ENCODE peak calls at places on chromosome 13, in nine cellular contexts. One of them, this sample, is unnamed.
A peak's percentile ranks its signal among the peaks of the same experiment; 100 is the strongest.

GRCh38 chr13:26019881-26020535 is 31.8 kb downstream of the SHISA2 start:
- DNase-seq in astrocyte of the hippocampus: peak; percentile 70
- DNase-seq in activated CD4-positive, alpha-beta T cell treated with anti-CD3 and anti-CD28 coated beads, Interleukin-2, amount 50 U/mL, for 24 hours: no peak
- DNase-seq in stimulated activated CD4-positive, alpha-beta T cell treated with anti-CD3 and anti-CD28 coated beads, Interleukin-1b, Interleukin-23, amount 100 ng/mL, for 24 hours: no peak
- DNase-seq in cerebellar nuclear complex: no peak
- DNase-seq in mesothelial cell of epicardium: no peak
- DNase-seq in hepatic stellate cell: no peak
- DNase-seq in heart left ventricle: no peak
- DNase-seq in stimulated activated CD8-positive, alpha-beta memory T cell treated with anti-CD3 and anti-CD28 coated beads, Interleukin-15, amount 100 ng/mL, for 24 hours: no peak
- DNase-seq in this sample: peak; percentile 32

GRCh38 chr13:31725841-31726240 is 13.5 kb upstream of the RXFP2 start:
- DNase-seq in astrocyte of the hippocampus: peak; percentile 50
- DNase-seq in activated CD4-positive, alpha-beta T cell treated with anti-CD3 and anti-CD28 coated beads, Interleukin-2, amount 50 U/mL, for 24 hours: no peak
- DNase-seq in stimulated activated CD4-positive, alpha-beta T cell treated with anti-CD3 and anti-CD28 coated beads, Interleukin-1b, Interleukin-23, amount 100 ng/mL, for 24 hours: no peak
- DNase-seq in cerebellar nuclear complex: no peak
- DNase-seq in mesothelial cell of epicardium: no peak
- DNase-seq in hepatic stellate cell: no peak
- DNase-seq in heart left ventricle: no peak
- DNase-seq in stimulated activated CD8-positive, alpha-beta memory T cell treated with anti-CD3 and anti-CD28 coated beads, Interleukin-15, amount 100 ng/mL, for 24 hours: no peak
- DNase-seq in this sample: no peak

GRCh38 chr13:20074956-20075355 is 85.9 kb downstream of the GJA3 start:
- DNase-seq in astrocyte of the hippocampus: no peak
- DNase-seq in activated CD4-positive, alpha-beta T cell treated with anti-CD3 and anti-CD28 coated beads, Interleukin-2, amount 50 U/mL, for 24 hours: no peak
- DNase-seq in stimulated activated CD4-positive, alpha-beta T cell treated with anti-CD3 and anti-CD28 coated beads, Interleukin-1b, Interleukin-23, amount 100 ng/mL, for 24 hours: no peak
- DNase-seq in cerebellar nuclear complex: no peak
- DNase-seq in mesothelial cell of epicardium: no peak
- DNase-seq in hepatic stellate cell: no peak
- DNase-seq in heart left ventricle: no peak
- DNase-seq in stimulated activated CD8-positive, alpha-beta memory T cell treated with anti-CD3 and anti-CD28 coated beads, Interleukin-15, amount 100 ng/mL, for 24 hours: no peak
- DNase-seq in this sample: no peak

GRCh38 chr13:30110301-30111070 is 196.9 kb downstream of the KATNAL1 start:
- DNase-seq in astrocyte of the hippocampus: no peak
- DNase-seq in activated CD4-positive, alpha-beta T cell treated with anti-CD3 and anti-CD28 coated beads, Interleukin-2, amount 50 U/mL, for 24 hours: no peak
- DNase-seq in stimulated activated CD4-positive, alpha-beta T cell treated with anti-CD3 and anti-CD28 coated beads, Interleukin-1b, Interleukin-23, amount 100 ng/mL, for 24 hours: no peak
- DNase-seq in cerebellar nuclear complex: no peak
- DNase-seq in mesothelial cell of epicardium: no peak
- DNase-seq in hepatic stellate cell: no peak
- DNase-seq in heart left ventricle: no peak
- DNase-seq in stimulated activated CD8-positive, alpha-beta memory T cell treated with anti-CD3 and anti-CD28 coated beads, Interleukin-15, amount 100 ng/mL, for 24 hours: no peak
- DNase-seq in this sample: no peak

GRCh38 chr13:75437582-75438318 is 44.2 kb downstream of the TBC1D4 start:
- DNase-seq in astrocyte of the hippocampus: peak; percentile 39
- DNase-seq in activated CD4-positive, alpha-beta T cell treated with anti-CD3 and anti-CD28 coated beads, Interleukin-2, amount 50 U/mL, for 24 hours: no peak
- DNase-seq in stimulated activated CD4-positive, alpha-beta T cell treated with anti-CD3 and anti-CD28 coated beads, Interleukin-1b, Interleukin-23, amount 100 ng/mL, for 24 hours: no peak
- DNase-seq in cerebellar nuclear complex: no peak
- DNase-seq in mesothelial cell of epicardium: no peak
- DNase-seq in hepatic stellate cell: no peak
- DNase-seq in heart left ventricle: no peak
- DNase-seq in stimulated activated CD8-positive, alpha-beta memory T cell treated with anti-CD3 and anti-CD28 coated beads, Interleukin-15, amount 100 ng/mL, for 24 hours: no peak
- DNase-seq in this sample: no peak

GRCh38 chr13:27201661-27202060 is 30.1 kb upstream of the USP12 start:
- DNase-seq in astrocyte of the hippocampus: peak; percentile 40
- DNase-seq in activated CD4-positive, alpha-beta T cell treated with anti-CD3 and anti-CD28 coated beads, Interleukin-2, amount 50 U/mL, for 24 hours: no peak
- DNase-seq in stimulated activated CD4-positive, alpha-beta T cell treated with anti-CD3 and anti-CD28 coated beads, Interleukin-1b, Interleukin-23, amount 100 ng/mL, for 24 hours: no peak
- DNase-seq in cerebellar nuclear complex: no peak
- DNase-seq in mesothelial cell of epicardium: no peak
- DNase-seq in hepatic stellate cell: no peak
- DNase-seq in heart left ventricle: no peak
- DNase-seq in stimulated activated CD8-positive, alpha-beta memory T cell treated with anti-CD3 and anti-CD28 coated beads, Interleukin-15, amount 100 ng/mL, for 24 hours: no peak
- DNase-seq in this sample: no peak

GRCh38 chr13:44040754-44041100 is 161.0 kb downstream of the LACC1 start:
- DNase-seq in astrocyte of the hippocampus: no peak
- DNase-seq in activated CD4-positive, alpha-beta T cell treated with anti-CD3 and anti-CD28 coated beads, Interleukin-2, amount 50 U/mL, for 24 hours: no peak
- DNase-seq in stimulated activated CD4-positive, alpha-beta T cell treated with anti-CD3 and anti-CD28 coated beads, Interleukin-1b, Interleukin-23, amount 100 ng/mL, for 24 hours: no peak
- DNase-seq in cerebellar nuclear complex: no peak
- DNase-seq in mesothelial cell of epicardium: no peak
- DNase-seq in hepatic stellate cell: no peak
- DNase-seq in heart left ventricle: no peak
- DNase-seq in stimulated activated CD8-positive, alpha-beta memory T cell treated with anti-CD3 and anti-CD28 coated beads, Interleukin-15, amount 100 ng/mL, for 24 hours: no peak
- DNase-seq in this sample: peak; percentile 1

GRCh38 chr13:44921931-44922758 is 67.1 kb downstream of the NUFIP1 start:
- DNase-seq in astrocyte of the hippocampus: peak; percentile 97
- DNase-seq in activated CD4-positive, alpha-beta T cell treated with anti-CD3 and anti-CD28 coated beads, Interleukin-2, amount 50 U/mL, for 24 hours: no peak
- DNase-seq in stimulated activated CD4-positive, alpha-beta T cell treated with anti-CD3 and anti-CD28 coated beads, Interleukin-1b, Interleukin-23, amount 100 ng/mL, for 24 hours: no peak
- DNase-seq in cerebellar nuclear complex: no peak
- DNase-seq in mesothelial cell of epicardium: no peak
- DNase-seq in hepatic stellate cell: peak; percentile 67
- DNase-seq in heart left ventricle: no peak
- DNase-seq in stimulated activated CD8-positive, alpha-beta memory T cell treated with anti-CD3 and anti-CD28 coated beads, Interleukin-15, amount 100 ng/mL, for 24 hours: no peak
- DNase-seq in this sample: peak; percentile 31

GRCh38 chr13:108226184-108226583 is 8.0 kb downstream of the ABHD13 start:
- DNase-seq in astrocyte of the hippocampus: no peak
- DNase-seq in activated CD4-positive, alpha-beta T cell treated with anti-CD3 and anti-CD28 coated beads, Interleukin-2, amount 50 U/mL, for 24 hours: no peak
- DNase-seq in stimulated activated CD4-positive, alpha-beta T cell treated with anti-CD3 and anti-CD28 coated beads, Interleukin-1b, Interleukin-23, amount 100 ng/mL, for 24 hours: no peak
- DNase-seq in cerebellar nuclear complex: no peak
- DNase-seq in mesothelial cell of epicardium: no peak
- DNase-seq in hepatic stellate cell: no peak
- DNase-seq in heart left ventricle: no peak
- DNase-seq in stimulated activated CD8-positive, alpha-beta memory T cell treated with anti-CD3 and anti-CD28 coated beads, Interleukin-15, amount 100 ng/mL, for 24 hours: no peak
- DNase-seq in this sample: no peak

GRCh38 chr13:34459856-34460255 is 482.2 kb upstream of the NBEA start:
- DNase-seq in astrocyte of the hippocampus: no peak
- DNase-seq in activated CD4-positive, alpha-beta T cell treated with anti-CD3 and anti-CD28 coated beads, Interleukin-2, amount 50 U/mL, for 24 hours: no peak
- DNase-seq in stimulated activated CD4-positive, alpha-beta T cell treated with anti-CD3 and anti-CD28 coated beads, Interleukin-1b, Interleukin-23, amount 100 ng/mL, for 24 hours: no peak
- DNase-seq in cerebellar nuclear complex: no peak
- DNase-seq in mesothelial cell of epicardium: no peak
- DNase-seq in hepatic stellate cell: no peak
- DNase-seq in heart left ventricle: no peak
- DNase-seq in stimulated activated CD8-positive, alpha-beta memory T cell treated with anti-CD3 and anti-CD28 coated beads, Interleukin-15, amount 100 ng/mL, for 24 hours: no peak
- DNase-seq in this sample: no peak